ENCODE peak calls at places on chromosomes 5 and 9, in five cellular contexts. Q, B, R, J and I are unnamed samples.

GRCh38 chr5:137573376-137573775 is 74.2 kb upstream of the SPOCK1 start:
- DNase-seq in Q (no peak), B (no peak), R (no peak), J (no peak), I (no peak)

GRCh38 chr9:121073038-121073437 is 1.7 kb upstream of the CNTRL start:
- DNase-seq in Q (peak), B (no peak), R (no peak), J (no peak), I (peak)

GRCh38 chr9:76219555-76220151 is 174.6 kb downstream of the RFK start:
- DNase-seq in Q (no peak), B (no peak), R (peak), J (no peak), I (no peak)

GRCh38 chr9:95796029-95796428 is 79.5 kb upstream of the ERCC6L2 start:
- DNase-seq in Q (no peak), B (no peak), R (no peak), J (no peak), I (no peak)

GRCh38 chr5:170404398-170404797 is 15.2 kb upstream of the KCNMB1 start:
- DNase-seq in Q (no peak), B (no peak), R (no peak), J (no peak), I (no peak)

GRCh38 chr9:97689401-97689800 is 7.7 kb downstream of the XPA start:
- DNase-seq in Q (no peak), B (no peak), R (no peak), J (no peak), I (peak)

GRCh38 chr5:139660916-139661814 is 13.0 kb downstream of the CXXC5 start:
- DNase-seq in Q (peak), B (no peak), R (peak), J (peak), I (peak)

GRCh38 chr9:134597957-134598883 is 43.4 kb upstream of the COL5A1 start:
- DNase-seq in Q (no peak), B (peak), R (no peak), J (peak), I (no peak)

GRCh38 chr5:122312670-122312988 is 592 bp downstream of the SNCAIP start:
- DNase-seq in Q (peak), B (peak), R (peak), J (no peak), I (no peak)

GRCh38 chr5:174735498-174736350 is 11.3 kb downstream of the MSX2 start:
- DNase-seq in Q (peak), B (peak), R (peak), J (no peak), I (peak)

GRCh38 chr5:33343661-33344327 is 97.0 kb upstream of the TARS1 start:
- DNase-seq in Q (no peak), B (no peak), R (no peak), J (no peak), I (peak)

GRCh38 chr9:6779417-6780241 is 21.9 kb downstream of the KDM4C start:
- DNase-seq in Q (peak), B (peak), R (no peak), J (no peak), I (no peak)

DNA sequence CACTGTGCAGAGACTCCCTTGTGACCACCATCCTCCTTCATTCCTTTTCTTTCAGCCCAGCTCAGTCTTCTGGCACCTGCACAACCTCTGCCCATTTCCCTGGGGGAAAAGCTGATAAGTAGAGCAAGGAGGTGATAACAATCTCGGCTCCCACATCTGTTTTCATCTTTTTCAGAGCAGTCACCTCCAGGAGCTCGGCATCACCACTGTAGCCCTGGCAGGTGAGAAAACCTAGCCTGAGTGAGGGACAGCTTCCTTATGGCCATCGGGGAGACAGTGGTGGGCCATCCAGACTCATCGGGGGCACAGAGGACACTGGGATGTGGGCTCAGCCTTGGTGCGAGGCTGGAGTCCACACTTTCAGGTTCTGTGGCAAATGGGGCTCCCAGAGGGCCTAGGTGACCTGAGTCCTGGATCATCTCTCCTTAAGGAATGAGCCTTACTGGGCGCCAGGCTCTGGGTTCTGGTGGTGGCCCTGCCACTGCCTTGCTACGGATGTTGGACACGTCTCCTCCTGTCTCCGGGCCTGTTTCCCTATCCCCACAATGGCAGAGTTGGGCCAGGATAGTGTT is 38.6 kb upstream of the SYNPO start:
- DNase-seq in Q (no peak), B (no peak), R (no peak), J (no peak), I (no peak)
- H3K27ac ChIP-seq in Q (peak), B (no peak), R (no peak), J (peak), I (peak)

GRCh38 chr5:135173662-135174290 is 139.7 kb upstream of the PITX1 start:
- DNase-seq in Q (no peak), B (no peak), R (no peak), J (no peak), I (no peak)

GRCh38 chr5:135172718-135173117 is 138.7 kb upstream of the PITX1 start:
- DNase-seq in Q (no peak), B (no peak), R (no peak), J (no peak), I (no peak)

GRCh38 chr5:135176991-135177390 is 143.0 kb upstream of the PITX1 start:
- DNase-seq in Q (no peak), B (no peak), R (no peak), J (no peak), I (no peak)

GRCh38 chr5:135177591-135177990 is 143.6 kb upstream of the PITX1 start:
- DNase-seq in Q (no peak), B (no peak), R (no peak), J (no peak), I (no peak)

DNA sequence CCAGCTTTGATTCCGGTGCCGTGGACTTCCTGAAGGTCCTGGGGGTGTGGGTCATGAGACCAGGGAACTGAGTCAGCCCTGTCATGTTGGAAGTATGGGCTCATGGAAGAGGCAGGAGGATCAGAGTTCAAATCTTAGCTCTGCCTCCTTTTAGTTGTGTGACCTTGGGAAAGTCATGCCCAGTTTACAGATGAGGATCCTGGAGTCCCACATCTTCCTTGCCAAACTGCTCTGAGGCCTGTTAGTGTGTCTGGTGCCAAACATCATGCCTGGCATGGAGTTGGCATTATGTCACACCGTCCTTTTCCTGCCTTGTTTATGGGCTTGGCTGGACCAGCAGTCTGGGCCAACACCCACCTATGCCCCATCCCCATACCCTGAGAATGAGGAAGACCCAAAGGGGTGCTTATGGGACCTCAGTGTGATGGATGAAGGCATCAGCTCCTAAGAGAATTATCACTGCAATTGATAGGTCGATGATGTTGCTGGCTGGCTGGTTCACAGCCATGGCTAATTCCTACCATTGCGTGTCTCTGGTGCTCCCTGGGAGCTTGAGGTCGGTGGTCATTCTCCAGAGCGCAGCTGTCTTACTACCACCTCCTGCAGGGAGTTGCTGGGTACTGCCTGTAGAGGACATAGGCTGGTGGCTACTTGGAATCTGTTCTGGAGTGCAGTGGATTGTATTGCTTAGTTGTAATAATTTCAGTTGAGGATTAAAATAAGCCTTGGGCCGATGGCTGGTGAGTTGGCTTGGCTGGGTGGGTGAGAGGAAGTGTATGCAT is 140.5 kb upstream of the PITX1 start:
- DNase-seq in Q (no peak), B (no peak), R (peak), J (no peak), I (no peak)
- TF ChIP-seq CTCF in Q (no peak), B (no peak), R (peak), J (no peak), I (no peak)

DNA sequence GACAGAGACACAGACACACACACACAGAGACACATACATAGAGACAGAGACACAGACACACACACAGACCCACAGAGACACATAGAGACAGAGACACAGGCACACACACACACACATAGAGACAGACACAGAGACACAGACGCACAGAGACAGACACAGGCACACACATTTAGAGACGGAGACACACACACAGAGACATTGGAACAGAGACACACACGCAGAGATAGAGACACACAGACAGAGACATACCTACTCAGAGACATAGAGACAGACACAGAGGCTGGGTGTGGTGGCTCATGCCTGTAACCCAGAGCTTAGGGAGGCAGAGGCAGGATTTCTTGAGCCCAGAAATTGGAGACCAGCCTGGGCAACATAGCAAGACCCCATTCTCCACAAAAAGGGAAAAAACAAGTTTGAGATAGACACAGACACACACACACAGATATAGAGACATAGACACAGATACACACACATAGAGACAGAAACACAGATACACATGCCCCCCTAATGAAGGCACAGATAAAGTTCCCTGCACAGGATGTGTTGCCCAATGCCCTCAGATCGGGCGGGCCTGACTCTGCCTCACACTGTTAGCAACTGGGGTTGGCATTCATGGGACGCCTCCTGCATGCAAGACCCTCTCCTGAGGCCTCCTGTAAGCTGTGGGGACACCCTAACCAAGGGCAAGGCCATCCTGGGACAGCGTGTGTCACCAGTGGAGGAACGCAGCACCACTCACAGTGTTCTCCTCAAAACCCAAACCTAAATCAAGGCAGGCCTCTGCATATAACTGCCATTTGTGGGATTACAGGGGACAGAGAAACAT is 3.3 kb upstream of the RALGDS start:
- DNase-seq in Q (no peak), B (no peak), R (no peak), J (no peak), I (no peak)
- H3K27ac ChIP-seq in Q (no peak), B (peak), R (no peak), J (peak), I (peak)

GRCh38 chr5:73170522-73170921 is 2.5 kb upstream of the TMEM174 start:
- DNase-seq in Q (no peak), B (peak), R (peak), J (no peak), I (no peak)
- TF ChIP-seq CTCF in Q (no peak), B (peak), R (peak), J (no peak), I (no peak)

DNA sequence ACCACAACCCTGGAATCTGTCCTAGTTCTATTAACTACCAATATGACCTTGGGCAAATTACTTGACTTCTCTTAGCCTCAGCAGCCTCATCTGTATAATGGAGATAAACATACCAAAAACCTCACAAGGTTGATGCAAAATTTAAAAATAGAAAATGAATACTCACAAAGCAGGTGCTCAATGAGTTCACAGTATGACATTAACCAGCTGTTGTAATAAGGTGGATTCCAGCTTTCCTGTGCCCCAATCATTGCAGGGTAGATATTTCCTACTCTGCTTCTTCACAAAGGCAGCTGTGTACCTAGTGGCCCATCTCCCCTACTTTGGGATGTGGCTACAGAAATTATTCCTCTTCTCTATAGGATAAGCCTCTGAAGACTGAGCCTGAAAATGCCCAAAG is 8.8 kb downstream of the HTR4 start:
- DNase-seq in Q (no peak), B (no peak), R (no peak), J (no peak), I (no peak)
- H3K27ac ChIP-seq in Q (no peak), B (no peak), R (no peak), J (no peak), I (no peak)

GRCh38 chr5:145996135-145996534 is 59.8 kb downstream of the SH3RF2 start:
- DNase-seq in Q (no peak), B (no peak), R (no peak), J (no peak), I (no peak)
- TF ChIP-seq CTCF in Q (no peak), B (no peak), R (no peak), J (no peak), I (no peak)

GRCh38 chr5:131627466-131627865 is 7.6 kb downstream of the RAPGEF6 start:
- DNase-seq in Q (no peak), B (no peak), R (no peak), J (no peak), I (no peak)
- H3K27ac ChIP-seq in Q (no peak), B (no peak), R (no peak), J (no peak), I (no peak)

GRCh38 chr9:131603199-131603598 is 57.9 kb downstream of the PRRT1B start:
- DNase-seq in Q (no peak), B (no peak), R (no peak), J (no peak), I (no peak)
- TF ChIP-seq CTCF in Q (no peak), B (no peak), R (no peak), J (no peak), I (no peak)

GRCh38 chr5:150630016-150630415 is 10.4 kb upstream of the SYNPO start:
- DNase-seq in Q (no peak), B (no peak), R (no peak), J (no peak), I (no peak)

GRCh38 chr5:150633424-150633823 is 7.0 kb upstream of the SYNPO start:
- DNase-seq in Q (no peak), B (no peak), R (no peak), J (no peak), I (no peak)

GRCh38 chr5:150630459-150631325 is 9.8 kb upstream of the SYNPO start:
- DNase-seq in Q (no peak), B (no peak), R (no peak), J (peak), I (no peak)

GRCh38 chr5:150631326-150631701 is 9.1 kb upstream of the SYNPO start:
- DNase-seq in Q (no peak), B (no peak), R (no peak), J (no peak), I (no peak)

DNA sequence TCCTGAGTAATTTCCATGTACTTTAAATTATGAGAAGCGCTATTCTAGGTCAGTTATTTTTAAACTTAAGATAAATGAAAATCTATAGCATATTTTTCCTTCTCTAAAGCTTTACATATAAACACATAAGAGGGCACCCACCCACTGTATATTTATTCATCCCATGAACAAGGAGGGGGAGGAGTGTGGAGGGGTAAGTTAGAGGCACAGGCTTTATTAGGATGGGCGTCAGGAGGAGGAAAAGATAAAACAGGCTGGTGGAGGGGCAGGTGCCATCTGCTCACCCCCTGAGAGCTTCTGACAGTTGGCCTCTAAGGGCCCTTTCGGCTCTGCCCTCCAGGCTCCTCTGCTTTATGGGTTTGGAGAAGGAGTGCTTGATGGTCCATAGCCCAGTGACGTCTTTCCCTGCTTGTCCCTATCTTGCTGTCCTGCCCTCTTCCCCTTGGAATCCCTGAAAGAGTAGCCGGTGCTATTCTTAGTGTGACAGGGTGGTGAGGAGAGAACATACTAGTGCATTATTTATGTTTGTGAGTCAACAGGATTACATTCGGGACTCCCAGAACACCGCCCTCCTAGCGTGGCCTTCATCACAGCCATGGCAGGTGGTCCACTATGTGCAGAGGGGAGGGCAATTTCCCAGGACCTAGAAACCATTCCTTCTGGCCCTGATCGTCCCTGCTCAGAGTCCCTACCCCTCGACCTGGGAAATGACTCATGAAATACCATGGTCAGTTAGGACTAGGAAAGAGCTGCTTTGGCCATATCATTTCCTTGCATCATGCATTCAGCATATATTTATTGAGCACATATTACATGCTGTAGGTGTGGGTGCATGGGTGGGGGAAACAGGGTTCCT is 7.9 kb upstream of the SYNPO start:
- DNase-seq in Q (no peak), B (no peak), R (no peak), J (no peak), I (no peak)
- H3K27ac ChIP-seq in Q (peak), B (no peak), R (no peak), J (peak), I (peak)

GRCh38 chr9:124776952-124777645 is at the start of gene OLFML2A:
- DNase-seq in Q (peak), B (peak), R (peak), J (peak), I (no peak)
- TF ChIP-seq CTCF in Q (peak), B (peak), R (peak), J (no peak), I (peak)